ENCODE peak calls at places on chromosomes 7 and 10, in seven cellular contexts. B, C, T, Q, Z, G and U are unnamed samples.

GRCh38 chr7:146922777-146923176 is 806.2 kb downstream of the CNTNAP2 start:
- DNase-seq in B (no peak), C (no peak), T (no peak), Q (no peak), Z (no peak), G (no peak), U (no peak)

GRCh38 chr7:69448071-69448470 is 150.2 kb upstream of the AUTS2 start:
- DNase-seq in B (no peak), C (no peak), T (no peak), Q (no peak), Z (no peak), G (no peak), U (no peak)

GRCh38 chr10:108836362-108836761 is 1086.9 kb downstream of the XPNPEP1 start:
- DNase-seq in B (no peak), C (no peak), T (no peak), Q (no peak), Z (no peak), G (no peak), U (no peak)

GRCh38 chr10:47412869-47413268 is 28.8 kb upstream of the ZNF488 start:
- DNase-seq in B (no peak), C (no peak), T (no peak), Q (no peak), Z (no peak), G (no peak), U (no peak)

GRCh38 chr7:156438011-156438410 is 202.6 kb upstream of the RNF32 start:
- DNase-seq in B (no peak), C (no peak), T (no peak), Q (no peak), Z (no peak), G (no peak), U (no peak)

GRCh38 chr10:72020914-72021754 is 56.9 kb downstream of the CHST3 start:
- DNase-seq in B (no peak), C (no peak), T (no peak), Q (no peak), Z (no peak), G (no peak), U (no peak)

GRCh38 chr7:2016021-2016631 is 216.6 kb downstream of the MAD1L1 start:
- DNase-seq in B (no peak), C (no peak), T (peak; percentile 13), Q (no peak), Z (peak; percentile 7), G (no peak), U (peak; percentile 67)

GRCh38 chr10:89228962-89229361 is 21.8 kb upstream of the CH25H start:
- DNase-seq in B (no peak), C (no peak), T (no peak), Q (no peak), Z (no peak), G (no peak), U (no peak)

GRCh38 chr7:5526190-5527037 is 102.8 kb upstream of the TNRC18 start:
- DNase-seq in B (peak; percentile 58), C (no peak), T (no peak), Q (peak; percentile 85), Z (peak; percentile 59), G (peak; percentile 32), U (peak; percentile 58)

GRCh38 chr7:4015371-4015770 is 666.7 kb upstream of the FOXK1 start:
- DNase-seq in B (no peak), C (no peak), T (no peak), Q (peak; percentile 7), Z (no peak), G (no peak), U (no peak)

GRCh38 chr10:114100848-114101741 is 57.4 kb downstream of the ADRB1 start:
- DNase-seq in B (peak; percentile 48), C (no peak), T (peak; percentile 35), Q (peak; percentile 70), Z (peak; percentile 46), G (peak; percentile 19), U (peak; percentile 60)

GRCh38 chr10:114095676-114096331 is 52.1 kb downstream of the ADRB1 start:
- DNase-seq in B (no peak), C (no peak), T (no peak), Q (no peak), Z (no peak), G (no peak), U (no peak)

GRCh38 chr10:114094795-114095194 is 51.1 kb downstream of the ADRB1 start:
- DNase-seq in B (no peak), C (no peak), T (no peak), Q (no peak), Z (no peak), G (no peak), U (no peak)

GRCh38 chr10:114102253-114102652 is 58.6 kb downstream of the ADRB1 start:
- DNase-seq in B (no peak), C (no peak), T (no peak), Q (no peak), Z (no peak), G (peak; percentile 8), U (no peak)

DNA sequence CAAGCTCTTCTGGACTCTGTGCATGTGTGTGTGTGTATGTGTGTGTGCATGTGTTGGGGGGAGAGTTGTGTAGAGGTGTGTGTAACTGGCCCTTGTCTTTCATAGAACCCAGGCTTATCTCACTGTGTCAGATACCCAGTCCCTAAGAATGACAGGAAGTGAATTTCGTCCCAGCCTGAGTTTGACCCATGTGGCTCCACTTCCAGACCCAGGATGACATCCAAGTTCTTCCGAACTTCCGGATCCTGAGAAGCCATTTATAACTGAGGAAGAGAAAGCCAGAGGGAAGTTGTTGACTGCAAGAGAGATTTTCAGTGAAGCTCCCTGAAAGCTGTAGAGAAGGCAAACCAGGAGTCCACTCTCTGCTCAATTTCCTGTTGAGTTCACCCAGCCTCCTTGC is 53.2 kb downstream of the ADRB1 start:
- DNase-seq in B (no peak), C (no peak), T (no peak), Q (no peak), Z (no peak), G (no peak), U (no peak)
- H3K27me3 ChIP-seq in B (peaks cover 19% of the 10 kb centered on the region), C (peaks cover 7% of the 10 kb centered on the region), T (peaks cover 6% of the 10 kb centered on the region), Q (peaks cover 21% of the 10 kb centered on the region), Z (no peaks in the 10 kb centered on the region), G (peaks cover 50% of the 10 kb centered on the region), U (peaks cover 19% of the 10 kb centered on the region)

GRCh38 chr10:93570383-93570782 is 3.9 kb downstream of the FFAR4 start:
- DNase-seq in B (peak; percentile 18), C (no peak), T (no peak), Q (no peak), Z (no peak), G (no peak), U (no peak)

GRCh38 chr10:93573051-93573909 is 6.8 kb downstream of the FFAR4 start:
- DNase-seq in B (no peak), C (no peak), T (no peak), Q (no peak), Z (peak; percentile 20), G (no peak), U (no peak)

GRCh38 chr10:93576888-93577287 is 10.4 kb downstream of the FFAR4 start:
- DNase-seq in B (no peak), C (no peak), T (no peak), Q (no peak), Z (no peak), G (no peak), U (no peak)

GRCh38 chr10:93568105-93568390 is 1.6 kb downstream of the FFAR4 start:
- DNase-seq in B (peak; percentile 22), C (no peak), T (no peak), Q (peak; percentile 56), Z (peak; percentile 22), G (no peak), U (peak; percentile 51)

GRCh38 chr10:93572606-93573005 is 6.1 kb downstream of the FFAR4 start:
- DNase-seq in B (no peak), C (no peak), T (no peak), Q (no peak), Z (no peak), G (no peak), U (no peak)
- H3K27me3 ChIP-seq in B (peaks cover 53% of the 10 kb centered on the region), C (no peaks in the 10 kb centered on the region), T (peaks cover 2% of the 10 kb centered on the region), Q (peaks cover 30% of the 10 kb centered on the region), Z (peaks cover 43% of the 10 kb centered on the region), G (peaks cover 63% of the 10 kb centered on the region), U (peaks cover 45% of the 10 kb centered on the region)

GRCh38 chr7:26860361-26860760 is 4.0 kb downstream of the SKAP2 start:
- DNase-seq in B (peak; percentile 37), C (no peak), T (no peak), Q (no peak), Z (no peak), G (no peak), U (peak; percentile 23)
- H3K27me3 ChIP-seq in B (peaks cover 82% of the 10 kb centered on the region), C (peaks cover 4% of the 10 kb centered on the region), T (peaks cover 5% of the 10 kb centered on the region), Q (peaks cover 85% of the 10 kb centered on the region), Z (peaks cover 99% of the 10 kb centered on the region), G (no peaks in the 10 kb centered on the region), U (peaks cover 46% of the 10 kb centered on the region)

GRCh38 chr7:115226410-115226809 is 304.5 kb downstream of the MDFIC start:
- DNase-seq in B (peak; percentile 95), C (no peak), T (no peak), Q (peak; percentile 71), Z (no peak), G (no peak), U (peak; percentile 16)

GRCh38 chr7:115224923-115225322 is 303.0 kb downstream of the MDFIC start:
- DNase-seq in B (no peak), C (no peak), T (no peak), Q (no peak), Z (no peak), G (no peak), U (no peak)

GRCh38 chr7:115227473-115228235 is 305.8 kb downstream of the MDFIC start:
- DNase-seq in B (no peak), C (no peak), T (no peak), Q (no peak), Z (no peak), G (no peak), U (no peak)

GRCh38 chr7:115221484-115221883 is 299.6 kb downstream of the MDFIC start:
- DNase-seq in B (no peak), C (no peak), T (no peak), Q (no peak), Z (no peak), G (peak; percentile 54), U (no peak)

GRCh38 chr7:115223959-115224358 is 302.1 kb downstream of the MDFIC start:
- DNase-seq in B (no peak), C (no peak), T (no peak), Q (no peak), Z (no peak), G (peak; percentile 13), U (no peak)
- H3K27me3 ChIP-seq in B (peaks cover 95% of the 10 kb centered on the region), C (no peaks in the 10 kb centered on the region), T (no peaks in the 10 kb centered on the region), Q (peaks cover 5% of the 10 kb centered on the region), Z (no peaks in the 10 kb centered on the region), G (no peaks in the 10 kb centered on the region), U (peaks cover 61% of the 10 kb centered on the region)

GRCh38 chr7:28258240-28258639 is 77.6 kb upstream of the JAZF1 start:
- DNase-seq in B (no peak), C (no peak), T (no peak), Q (no peak), Z (no peak), G (no peak), U (no peak)
- H3K27me3 ChIP-seq in B (no peaks in the 10 kb centered on the region), C (no peaks in the 10 kb centered on the region), T (no peaks in the 10 kb centered on the region), Q (no peaks in the 10 kb centered on the region), Z (peaks cover 23% of the 10 kb centered on the region), G (peaks cover 23% of the 10 kb centered on the region), U (no peaks in the 10 kb centered on the region)

DNA sequence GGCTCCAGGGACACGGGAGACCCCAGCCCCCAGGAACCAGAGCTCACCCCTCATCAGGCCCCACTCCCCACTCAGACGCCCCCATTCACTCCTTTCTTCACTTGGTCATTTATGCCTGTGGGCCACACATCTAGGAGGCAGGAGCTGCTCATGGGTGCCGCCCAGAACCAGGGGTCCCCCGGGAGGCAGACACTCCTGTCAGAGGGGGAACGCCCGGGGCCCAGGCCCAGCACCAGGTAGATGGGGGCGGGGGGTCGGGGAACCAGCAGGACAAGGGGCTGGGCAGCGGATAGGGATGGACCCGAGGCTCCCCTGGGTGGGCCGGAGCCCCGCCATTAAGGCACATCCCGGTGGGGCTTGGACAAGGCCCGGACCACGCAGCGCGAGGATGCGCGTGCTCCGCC is 11.8 kb downstream of the CALY start:
- DNase-seq in B (no peak), C (no peak), T (no peak), Q (peak; percentile 62), Z (no peak), G (no peak), U (peak; percentile 76)
- H3K27me3 ChIP-seq in B (peaks cover 51% of the 10 kb centered on the region), C (peaks cover 39% of the 10 kb centered on the region), T (peaks cover 28% of the 10 kb centered on the region), Q (peaks cover 51% of the 10 kb centered on the region), Z (peaks cover 84% of the 10 kb centered on the region), G (peaks cover 16% of the 10 kb centered on the region), U (peaks cover 50% of the 10 kb centered on the region)